ENCODE peak calls at places on chromosomes 4 and X, in eight cellular contexts. L is sigmoid colon, S is tibial nerve, H is transverse colon, A is HepG2, B is ovary, V is A549, J is upper lobe of left lung. X is an unnamed sample.

GRCh38 chrX:146448791-146449190 is 360.8 kb upstream of the CXorf51B start:
- DNase-seq in S (no peak), V (no peak), H (no peak), L (no peak), J (no peak), A (no peak), B (no peak), X (no peak)

GRCh38 chrX:152637649-152638442 is at the start of gene GABRQ:
- DNase-seq in S (no peak), L (no peak), J (no peak), H (peak; percentile 12), A (no peak), B (no peak), V (peak; percentile 46), X (no peak)

GRCh38 chr4:52106701-52107100 is 55.6 kb downstream of the SPATA18 start:
- DNase-seq in A (no peak), B (no peak), L (no peak), V (no peak), H (no peak), J (no peak), S (no peak), X (no peak)

GRCh38 chr4:3800351-3800750 is 34.2 kb downstream of the ADRA2C start:
- DNase-seq in A (no peak), L (no peak), H (no peak), S (no peak), B (no peak), J (no peak), V (no peak), X (no peak)

GRCh38 chr4:184434496-184435066 is 39.8 kb downstream of the IRF2 start:
- DNase-seq in S (no peak), L (no peak), A (no peak), B (no peak), H (no peak), V (no peak), J (no peak), X (no peak)

GRCh38 chr4:70269674-70270073 is 27.3 kb downstream of the CSN3 start:
- DNase-seq in A (peak; percentile 10), B (no peak), V (peak; percentile 1), H (no peak), J (no peak), L (no peak), S (no peak), X (no peak)

GRCh38 chr4:39469429-39470077 is 10.7 kb downstream of the LIAS start:
- DNase-seq in A (peak; percentile 89), L (no peak), H (no peak), V (peak; percentile 90), J (peak; percentile 28), B (peak; percentile 49), S (peak; percentile 54), X (peak; percentile 48)

GRCh38 chrX:123475068-123475724 is 257.7 kb downstream of the THOC2 start:
- DNase-seq in H (no peak), J (no peak), S (no peak), B (no peak), V (peak; percentile 2), L (no peak), A (no peak), X (no peak)

GRCh38 chr4:76570141-76570989 is 135.3 kb downstream of the SHROOM3 start:
- DNase-seq in J (no peak), H (no peak), V (peak; percentile 67), S (no peak), A (peak; percentile 90), L (no peak), B (no peak), X (no peak)

GRCh38 chr4:112813790-112814189 is 176.8 kb downstream of the LARP7 start:
- DNase-seq in L (no peak), V (no peak), S (no peak), A (no peak), H (no peak), B (no peak), J (no peak), X (peak; percentile 67)

GRCh38 chr4:188613976-188614375 is 474.7 kb downstream of the TRIML1 start:
- DNase-seq in B (no peak), S (no peak), V (no peak), L (no peak), A (no peak), J (no peak), H (no peak), X (no peak)

GRCh38 chr4:11634283-11634682 is 205.6 kb upstream of the HS3ST1 start:
- DNase-seq in A (no peak), J (no peak), H (peak; percentile 68), L (no peak), S (no peak), B (no peak), V (no peak), X (no peak)
- TF ChIP-seq EP300 in A (no peak), J (no peak), H (no peak), L (no peak), S (no peak), B (no peak), V (no peak), X (no peak)

DNA sequence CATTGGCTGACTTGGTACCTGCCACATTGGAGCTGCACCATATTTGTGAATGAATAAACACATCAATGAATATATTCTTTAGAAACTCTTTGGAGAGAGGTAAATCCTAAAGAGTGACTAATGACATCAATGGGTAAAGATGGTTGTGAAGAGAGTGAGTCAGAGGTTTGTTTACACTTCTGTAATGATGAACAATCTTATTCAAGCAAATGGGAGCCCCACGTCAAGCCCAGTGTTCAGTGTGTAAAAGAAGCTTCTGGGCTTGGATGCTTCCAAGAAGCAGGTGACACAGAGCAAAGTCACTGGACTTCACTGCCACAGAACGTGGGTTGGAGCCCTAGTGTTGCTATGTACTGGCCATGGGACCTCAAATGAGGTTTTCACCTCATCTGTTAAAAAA is 319.0 kb downstream of the STK32B start:
- DNase-seq in H (no peak), J (no peak), L (no peak), S (no peak), V (peak; percentile 85), A (no peak), B (no peak), X (no peak)
- TF ChIP-seq EP300 in H (no peak), J (no peak), L (no peak), S (no peak), V (peak; percentile 33), A (no peak), B (no peak), X (no peak)

GRCh38 chrX:13151806-13152510 is 107.5 kb upstream of the FAM9C start:
- DNase-seq in A (no peak), J (no peak), S (no peak), L (no peak), V (no peak), H (no peak), B (no peak), X (no peak)
- TF ChIP-seq EP300 in A (no peak), J (no peak), S (no peak), L (no peak), V (no peak), H (no peak), B (no peak), X (no peak)

DNA sequence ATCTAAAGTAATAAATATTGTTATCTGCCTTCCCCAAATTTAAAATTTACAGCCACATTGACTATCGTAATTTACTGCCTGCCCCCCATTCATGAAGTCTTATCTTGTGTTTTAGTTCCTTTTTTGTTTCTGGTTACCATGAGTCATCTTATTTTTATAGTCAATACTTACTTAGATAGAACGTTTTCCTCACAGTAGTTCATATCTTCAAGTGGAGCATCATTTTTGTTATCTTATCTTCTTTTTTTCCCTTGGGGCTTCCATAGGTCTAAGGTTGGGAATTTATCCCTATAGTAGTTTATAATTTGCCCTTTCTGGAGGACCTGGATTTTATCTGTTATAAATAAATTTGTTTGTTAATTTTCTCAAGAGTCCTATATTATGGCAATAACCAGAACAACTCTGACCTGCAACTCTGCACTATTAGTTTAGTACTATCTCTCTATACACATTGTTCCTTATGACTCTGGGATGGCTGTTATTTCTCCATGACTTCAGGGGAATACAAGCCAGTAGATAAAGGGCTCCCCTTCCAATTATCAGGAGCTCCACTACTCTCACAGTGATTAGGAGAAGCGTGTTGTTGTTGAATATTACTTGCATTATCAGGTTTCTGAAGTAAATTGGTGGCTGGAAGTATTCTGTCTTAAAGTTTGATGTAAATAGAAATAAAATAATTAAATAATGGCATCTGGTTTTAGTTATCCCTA is 330.6 kb downstream of the GALNTL6 start:
- DNase-seq in A (no peak), L (no peak), V (no peak), H (no peak), B (no peak), S (no peak), J (no peak), X (no peak)
- TF ChIP-seq EP300 in A (no peak), L (no peak), V (no peak), H (no peak), B (no peak), S (no peak), J (no peak), X (no peak)

GRCh38 chr4:150722908-150723362 is 141.0 kb downstream of the MAB21L2 start:
- DNase-seq in H (peak; percentile 92), B (peak; percentile 26), L (peak; percentile 85), V (peak; percentile 40), A (no peak), J (peak; percentile 87), S (peak; percentile 52), X (no peak)

GRCh38 chr4:150723727-150724411 is 141.9 kb downstream of the MAB21L2 start:
- DNase-seq in L (no peak), H (no peak), B (no peak), A (no peak), J (no peak), V (no peak), S (no peak), X (no peak)

GRCh38 chr4:150720973-150721518 is 139.1 kb downstream of the MAB21L2 start:
- DNase-seq in J (no peak), L (no peak), H (no peak), B (no peak), A (no peak), S (no peak), V (no peak), X (no peak)

GRCh38 chr4:150725957-150726523 is 144.1 kb downstream of the MAB21L2 start:
- DNase-seq in J (no peak), V (no peak), L (no peak), S (no peak), B (no peak), A (no peak), H (no peak), X (no peak)
- TF ChIP-seq EP300 in J (no peak), V (no peak), L (no peak), S (no peak), B (no peak), A (no peak), H (no peak), X (no peak)

GRCh38 chr4:27316176-27316575 is 455.5 kb downstream of the STIM2 start:
- DNase-seq in B (no peak), J (no peak), S (no peak), L (no peak), H (peak; percentile 74), V (no peak), A (no peak), X (no peak)

GRCh38 chr4:27315625-27316024 is 455.0 kb downstream of the STIM2 start:
- DNase-seq in S (no peak), A (no peak), V (no peak), L (no peak), B (no peak), H (no peak), J (no peak), X (no peak)

GRCh38 chr4:27318740-27319139 is 458.1 kb downstream of the STIM2 start:
- DNase-seq in A (peak; percentile 22), S (no peak), J (no peak), H (peak; percentile 47), V (peak; percentile 15), B (no peak), L (no peak), X (peak; percentile 2)
- TF ChIP-seq EP300 in A (no peak), S (no peak), J (no peak), H (no peak), V (no peak), B (no peak), L (no peak), X (no peak)

X was measured in GM12878.